ENCODE peak calls at places on chromosomes 5 and 9, in five cellular contexts. H, A, S, B and K are unnamed samples.

GRCh38 chr9:63859475-63860215 is 1425.4 kb downstream of the FOXD4L5 start:
- DNase-seq in H (no peak), A (peak), S (peak), B (peak), K (no peak)

GRCh38 chr5:131595088-131596033 is 39.7 kb downstream of the RAPGEF6 start:
- DNase-seq in S (no peak), H (no peak), B (no peak), A (no peak), K (no peak)

GRCh38 chr9:114434878-114435311 is 47.1 kb upstream of the AKNA start:
- DNase-seq in B (no peak), H (no peak), S (peak), A (no peak), K (peak)

GRCh38 chr9:75071530-75072122 is 16.3 kb downstream of the NMRK1 start:
- DNase-seq in B (no peak), S (no peak), A (peak), H (no peak), K (peak)

GRCh38 chr9:99140685-99141314 is 35.9 kb downstream of the TGFBR1 start:
- DNase-seq in B (peak), H (no peak), A (no peak), S (peak), K (peak)

GRCh38 chr5:94893404-94894145 is 275.1 kb downstream of the SLF1 start:
- DNase-seq in B (no peak), S (peak), H (peak), A (no peak), K (peak)

GRCh38 chr5:80988419-80988925 is 28.3 kb downstream of the RASGRF2 start:
- DNase-seq in H (no peak), A (no peak), S (no peak), B (no peak), K (peak)

GRCh38 chr9:110115868-110116542 is 92.0 kb downstream of the C9orf152 start:
- DNase-seq in S (peak), H (no peak), B (no peak), A (no peak), K (peak)

GRCh38 chr9:22240619-22241018 is 206.0 kb upstream of the DMRTA1 start:
- DNase-seq in B (no peak), S (peak), H (no peak), A (no peak), K (peak)

GRCh38 chr9:75909776-75910175 is 19.3 kb downstream of the PCSK5 start:
- DNase-seq in A (no peak), S (no peak), H (no peak), B (no peak), K (peak)

GRCh38 chr5:132455614-132456115 is 34.9 kb downstream of the IRF1 start:
- DNase-seq in S (no peak), A (no peak), B (no peak), H (no peak), K (no peak)